ENCODE peak calls at places on chromosomes 7 and 10, in eight cellular contexts. One of them, this sample, is unnamed.

GRCh38 chr7:13874783-13875182 is 114.7 kb downstream of the ETV1 start:
- DNase-seq in lower lobe of right lung: no peak
- DNase-seq in epithelial cell of esophagus: no peak
- DNase-seq in endothelial cell: no peak
- DNase-seq in left lung: no peak
- DNase-seq in AG09319: no peak
- DNase-seq in endodermal cell: no peak
- DNase-seq in progenitor cell of endocrine pancreas: no peak
- DNase-seq in this sample: no peak

GRCh38 chr7:2353650-2354172 is 916 bp upstream of the EIF3B start:
- DNase-seq in lower lobe of right lung: peak
- DNase-seq in epithelial cell of esophagus: peak
- DNase-seq in endothelial cell: peak
- DNase-seq in left lung: peak
- DNase-seq in AG09319: peak
- DNase-seq in endodermal cell: peak
- DNase-seq in progenitor cell of endocrine pancreas: peak
- DNase-seq in this sample: no peak

GRCh38 chr10:110356628-110357245 is 52.0 kb upstream of the SMNDC1 start:
- DNase-seq in lower lobe of right lung: no peak
- DNase-seq in epithelial cell of esophagus: peak
- DNase-seq in endothelial cell: no peak
- DNase-seq in left lung: no peak
- DNase-seq in AG09319: peak
- DNase-seq in endodermal cell: no peak
- DNase-seq in progenitor cell of endocrine pancreas: no peak
- DNase-seq in this sample: peak

GRCh38 chr7:29274156-29275017 is 79.8 kb downstream of the CHN2 start:
- DNase-seq in lower lobe of right lung: no peak
- DNase-seq in epithelial cell of esophagus: no peak
- DNase-seq in endothelial cell: no peak
- DNase-seq in left lung: no peak
- DNase-seq in AG09319: no peak
- DNase-seq in endodermal cell: peak
- DNase-seq in progenitor cell of endocrine pancreas: no peak
- DNase-seq in this sample: no peak

GRCh38 chr10:66555061-66555460 is 370.8 kb upstream of the LRRTM3 start:
- DNase-seq in lower lobe of right lung: no peak
- DNase-seq in epithelial cell of esophagus: no peak
- DNase-seq in endothelial cell: no peak
- DNase-seq in left lung: no peak
- DNase-seq in AG09319: no peak
- DNase-seq in endodermal cell: no peak
- DNase-seq in progenitor cell of endocrine pancreas: no peak
- DNase-seq in this sample: no peak

GRCh38 chr10:69241575-69241974 is 21.4 kb downstream of the HKDC1 start:
- DNase-seq in lower lobe of right lung: no peak
- DNase-seq in epithelial cell of esophagus: no peak
- DNase-seq in endothelial cell: no peak
- DNase-seq in left lung: no peak
- DNase-seq in AG09319: peak
- DNase-seq in endodermal cell: no peak
- DNase-seq in progenitor cell of endocrine pancreas: no peak
- DNase-seq in this sample: no peak

GRCh38 chr7:95974108-95974507 is 201.8 kb downstream of the DYNC1I1 start:
- DNase-seq in lower lobe of right lung: no peak
- DNase-seq in epithelial cell of esophagus: no peak
- DNase-seq in endothelial cell: no peak
- DNase-seq in left lung: no peak
- DNase-seq in AG09319: no peak
- DNase-seq in endodermal cell: no peak
- DNase-seq in progenitor cell of endocrine pancreas: no peak
- DNase-seq in this sample: no peak

GRCh38 chr10:126497672-126498071 is 109.4 kb upstream of the ADAM12 start:
- DNase-seq in lower lobe of right lung: no peak
- DNase-seq in epithelial cell of esophagus: no peak
- DNase-seq in endothelial cell: no peak
- DNase-seq in left lung: no peak
- DNase-seq in AG09319: no peak
- DNase-seq in endodermal cell: no peak
- DNase-seq in progenitor cell of endocrine pancreas: no peak
- DNase-seq in this sample: no peak

GRCh38 chr7:141411133-141411532 is 140.1 kb upstream of the AGK start:
- DNase-seq in lower lobe of right lung: no peak
- DNase-seq in epithelial cell of esophagus: no peak
- DNase-seq in endothelial cell: no peak
- DNase-seq in left lung: no peak
- DNase-seq in AG09319: no peak
- DNase-seq in endodermal cell: no peak
- DNase-seq in progenitor cell of endocrine pancreas: no peak
- DNase-seq in this sample: no peak

GRCh38 chr7:115133248-115133647 is 211.4 kb downstream of the MDFIC start:
- DNase-seq in lower lobe of right lung: no peak
- DNase-seq in epithelial cell of esophagus: no peak
- DNase-seq in endothelial cell: no peak
- DNase-seq in left lung: no peak
- DNase-seq in AG09319: no peak
- DNase-seq in endodermal cell: no peak
- DNase-seq in progenitor cell of endocrine pancreas: no peak
- DNase-seq in this sample: no peak

GRCh38 chr10:43199088-43199683 is 60.9 kb downstream of the CSGALNACT2 start:
- DNase-seq in lower lobe of right lung: peak
- DNase-seq in epithelial cell of esophagus: no peak
- DNase-seq in endothelial cell: no peak
- DNase-seq in left lung: no peak
- DNase-seq in AG09319: no peak
- DNase-seq in endodermal cell: peak
- DNase-seq in progenitor cell of endocrine pancreas: no peak
- DNase-seq in this sample: no peak

GRCh38 chr10:43198682-43199005 is 60.4 kb downstream of the CSGALNACT2 start:
- DNase-seq in lower lobe of right lung: peak
- DNase-seq in epithelial cell of esophagus: no peak
- DNase-seq in endothelial cell: no peak
- DNase-seq in left lung: no peak
- DNase-seq in AG09319: no peak
- DNase-seq in endodermal cell: peak
- DNase-seq in progenitor cell of endocrine pancreas: no peak
- DNase-seq in this sample: no peak

GRCh38 chr10:43196131-43196980 is 58.1 kb downstream of the CSGALNACT2 start:
- DNase-seq in lower lobe of right lung: peak
- DNase-seq in epithelial cell of esophagus: no peak
- DNase-seq in endothelial cell: no peak
- DNase-seq in left lung: no peak
- DNase-seq in AG09319: no peak
- DNase-seq in endodermal cell: peak
- DNase-seq in progenitor cell of endocrine pancreas: no peak
- DNase-seq in this sample: no peak

GRCh38 chr10:43196981-43197833 is 59.0 kb downstream of the CSGALNACT2 start:
- DNase-seq in lower lobe of right lung: peak
- DNase-seq in epithelial cell of esophagus: no peak
- DNase-seq in endothelial cell: no peak
- DNase-seq in left lung: no peak
- DNase-seq in AG09319: no peak
- DNase-seq in endodermal cell: peak
- DNase-seq in progenitor cell of endocrine pancreas: no peak
- DNase-seq in this sample: no peak

DNA sequence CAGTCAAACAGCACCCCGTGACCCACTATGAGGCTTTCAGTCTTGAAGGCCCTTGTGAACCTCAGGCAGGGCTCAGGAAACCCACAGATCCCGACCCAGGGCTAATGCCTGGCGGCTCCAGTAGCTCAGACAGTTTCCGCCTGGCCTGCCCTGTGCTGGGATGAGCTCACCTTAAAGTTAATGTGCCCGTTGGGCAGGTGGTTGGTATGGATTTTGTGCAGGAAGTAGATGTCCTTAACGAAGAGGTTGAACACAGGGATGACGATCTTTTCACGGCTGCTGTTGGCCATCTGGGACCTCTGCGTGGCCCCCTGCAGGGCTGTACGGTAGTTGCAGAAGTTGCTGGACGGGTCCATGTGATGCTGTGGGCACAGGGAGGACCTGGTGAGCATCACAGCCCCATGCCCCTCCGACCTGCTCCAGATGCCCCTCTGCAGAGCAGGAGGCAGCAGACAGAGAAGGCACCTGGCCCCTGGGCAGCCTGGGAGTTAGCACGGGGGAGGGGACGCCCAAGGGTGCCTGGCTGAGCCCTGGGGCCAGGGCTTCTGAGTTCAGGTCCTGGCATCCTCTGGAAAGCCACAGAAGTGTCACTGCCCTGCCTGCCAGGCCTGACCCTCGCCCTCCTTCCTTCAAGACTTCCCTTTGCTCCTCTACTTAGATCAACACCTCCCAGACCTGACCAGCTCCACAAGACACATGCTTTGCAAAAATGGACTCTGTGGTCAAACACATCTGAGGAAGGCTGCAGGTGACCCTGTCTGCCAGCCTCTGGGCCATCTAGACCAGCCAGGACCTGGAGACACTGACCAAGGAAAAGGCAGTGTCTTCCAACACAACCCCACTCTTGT is 59.8 kb downstream of the CSGALNACT2 start:
- DNase-seq in lower lobe of right lung: peak
- DNase-seq in epithelial cell of esophagus: peak
- DNase-seq in endothelial cell: peak
- DNase-seq in left lung: peak
- DNase-seq in AG09319: no peak
- DNase-seq in endodermal cell: peak
- DNase-seq in progenitor cell of endocrine pancreas: no peak
- DNase-seq in this sample: no peak
- TF ChIP-seq CTCF in lower lobe of right lung: peak
- TF ChIP-seq CTCF in epithelial cell of esophagus: peak
- TF ChIP-seq CTCF in endothelial cell: peak
- TF ChIP-seq CTCF in left lung: no peak
- TF ChIP-seq CTCF in AG09319: peak
- TF ChIP-seq CTCF in endodermal cell: peak
- TF ChIP-seq CTCF in progenitor cell of endocrine pancreas: peak
- TF ChIP-seq CTCF in this sample: no peak

GRCh38 chr10:46028584-46029570 is 1.5 kb downstream of the NCOA4 start:
- DNase-seq in lower lobe of right lung: no peak
- DNase-seq in epithelial cell of esophagus: peak
- DNase-seq in endothelial cell: no peak
- DNase-seq in left lung: no peak
- DNase-seq in AG09319: no peak
- DNase-seq in endodermal cell: no peak
- DNase-seq in progenitor cell of endocrine pancreas: no peak
- DNase-seq in this sample: no peak
- TF ChIP-seq CTCF in lower lobe of right lung: peak
- TF ChIP-seq CTCF in epithelial cell of esophagus: peak
- TF ChIP-seq CTCF in endothelial cell: peak
- TF ChIP-seq CTCF in left lung: peak
- TF ChIP-seq CTCF in AG09319: peak
- TF ChIP-seq CTCF in endodermal cell: peak
- TF ChIP-seq CTCF in progenitor cell of endocrine pancreas: peak
- TF ChIP-seq CTCF in this sample: no peak

DNA sequence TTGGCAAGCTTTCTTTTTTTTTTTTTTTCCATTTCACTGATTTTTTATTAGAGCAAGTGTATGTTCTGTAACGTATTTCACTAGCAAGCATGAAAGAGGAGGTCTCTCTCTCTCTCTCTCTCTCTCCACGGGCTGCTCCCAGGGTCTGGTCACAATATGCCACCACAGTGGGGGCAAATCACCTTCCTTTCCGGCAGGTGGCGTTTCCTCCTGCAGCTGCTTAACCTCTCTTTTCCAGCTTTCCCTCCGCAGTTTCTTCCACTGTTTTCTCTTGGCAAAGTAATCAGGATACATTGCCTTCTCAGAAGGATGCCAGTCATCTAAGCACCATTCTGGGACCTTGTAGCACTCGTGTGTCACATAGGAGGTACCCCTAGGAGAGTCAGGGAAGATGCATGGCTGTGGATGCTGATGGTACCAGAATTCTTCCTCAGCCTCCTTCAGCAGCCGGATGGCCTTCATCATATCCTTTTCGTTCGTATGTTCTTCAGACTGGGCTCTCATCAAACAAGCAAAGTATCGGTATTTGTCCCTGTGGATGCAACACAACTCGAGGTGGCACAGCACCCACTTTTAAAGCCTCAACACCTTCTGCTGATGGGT is 197.3 kb upstream of the PODXL start:
- DNase-seq in lower lobe of right lung: no peak
- DNase-seq in epithelial cell of esophagus: peak
- DNase-seq in endothelial cell: peak
- DNase-seq in left lung: no peak
- DNase-seq in AG09319: no peak
- DNase-seq in endodermal cell: peak
- DNase-seq in progenitor cell of endocrine pancreas: peak
- DNase-seq in this sample: no peak
- TF ChIP-seq CTCF in lower lobe of right lung: no peak
- TF ChIP-seq CTCF in epithelial cell of esophagus: peak
- TF ChIP-seq CTCF in endothelial cell: peak
- TF ChIP-seq CTCF in left lung: no peak
- TF ChIP-seq CTCF in AG09319: peak
- TF ChIP-seq CTCF in endodermal cell: peak
- TF ChIP-seq CTCF in progenitor cell of endocrine pancreas: peak
- TF ChIP-seq CTCF in this sample: no peak

DNA sequence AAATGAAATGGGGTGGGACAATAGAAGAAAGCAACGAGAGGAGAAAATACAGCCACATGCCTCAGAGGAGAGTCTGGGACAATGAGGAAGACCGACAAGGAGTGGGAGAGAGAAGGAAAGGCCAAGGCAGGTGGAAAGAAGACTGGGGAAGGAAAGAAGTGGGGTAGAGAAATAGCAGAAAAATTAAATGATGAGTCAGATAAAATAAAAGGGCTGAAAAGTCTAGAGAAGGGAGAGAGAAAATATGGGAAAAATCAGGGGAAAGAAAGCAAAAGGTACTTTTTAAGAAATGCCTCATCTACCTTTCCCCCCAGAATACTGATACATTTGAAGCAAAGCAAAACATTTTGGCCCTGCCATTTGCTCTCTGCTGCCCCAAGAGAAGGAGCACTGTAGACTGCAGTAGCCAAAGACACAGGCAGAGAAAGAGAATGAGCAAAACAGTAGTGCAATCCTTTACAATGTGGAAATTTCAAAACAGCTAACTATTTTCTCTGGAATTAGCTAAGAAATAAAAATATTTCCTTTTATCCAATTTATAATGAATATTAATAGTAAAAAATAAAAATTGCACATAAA is 14.5 kb downstream of the GBX1 start:
- DNase-seq in lower lobe of right lung: no peak
- DNase-seq in epithelial cell of esophagus: no peak
- DNase-seq in endothelial cell: no peak
- DNase-seq in left lung: no peak
- DNase-seq in AG09319: no peak
- DNase-seq in endodermal cell: no peak
- DNase-seq in progenitor cell of endocrine pancreas: no peak
- DNase-seq in this sample: no peak
- TF ChIP-seq CTCF in lower lobe of right lung: no peak
- TF ChIP-seq CTCF in epithelial cell of esophagus: peak
- TF ChIP-seq CTCF in endothelial cell: no peak
- TF ChIP-seq CTCF in left lung: no peak
- TF ChIP-seq CTCF in AG09319: peak
- TF ChIP-seq CTCF in endodermal cell: peak
- TF ChIP-seq CTCF in progenitor cell of endocrine pancreas: peak
- TF ChIP-seq CTCF in this sample: no peak

This sample was measured in activated B cell treated with CpG ODN at 0.5 μM for 24 hours.